ENCODE peak calls at places on chromosome 1, in four cellular contexts. N is DND-41, P is adrenal gland, I is BJ. O is an unnamed sample.

GRCh38 chr1:169070547-169070946 is 35.9 kb upstream of the ATP1B1 start:
- DNase-seq in N (no peak), P (no peak), I (no peak), O (no peak)

GRCh38 chr1:63909511-63909910 is 135.7 kb downstream of the ROR1 start:
- DNase-seq in N (no peak), P (no peak), I (no peak), O (no peak)

GRCh38 chr1:32753532-32754281 is 51.1 kb upstream of the SYNC start:
- DNase-seq in N (peak; percentile 63), P (peak; percentile 79), I (no peak), O (peak; percentile 41)

GRCh38 chr1:51906306-51907078 is 28.0 kb upstream of the NRDC start:
- DNase-seq in N (no peak), P (no peak), I (no peak), O (no peak)

GRCh38 chr1:196114193-196114592 is 494.0 kb downstream of the KCNT2 start:
- DNase-seq in N (no peak), P (no peak), I (no peak), O (no peak)

GRCh38 chr1:154607748-154608521 is at the start of gene ADAR:
- DNase-seq in N (peak; percentile 93), P (peak; percentile 94), I (peak; percentile 79), O (peak; percentile 82)

GRCh38 chr1:11893907-11894251 is 32.3 kb downstream of the KIAA2013 start:
- DNase-seq in N (peak; percentile 66), P (peak; percentile 59), I (no peak), O (peak; percentile 56)

GRCh38 chr1:42168798-42169197 is 4.3 kb upstream of the GUCA2A start:
- DNase-seq in N (no peak), P (no peak), I (no peak), O (no peak)

GRCh38 chr1:175742790-175743459 is 470 bp downstream of the TNR start:
- DNase-seq in N (peak; percentile 35), P (no peak), I (no peak), O (no peak)

GRCh38 chr1:184930232-184930631 is 44.1 kb downstream of the NIBAN1 start:
- DNase-seq in N (no peak), P (no peak), I (no peak), O (no peak)

GRCh38 chr1:245393694-245394093 is 238.9 kb downstream of the KIF26B start:
- DNase-seq in N (peak; percentile 27), P (no peak), I (no peak), O (no peak)
- H3K4me3 ChIP-seq in N (no peak overlapping the region), P (no peak overlapping the region), I (no peak overlapping the region), O (no peak overlapping the region)

GRCh38 chr1:37429038-37429437 is 45.3 kb upstream of the ZC3H12A start:
- DNase-seq in N (no peak), P (no peak), I (no peak), O (no peak)

GRCh38 chr1:37432636-37433035 is 41.7 kb upstream of the ZC3H12A start:
- DNase-seq in N (no peak), P (no peak), I (no peak), O (no peak)

GRCh38 chr1:37433171-37433570 is 41.2 kb upstream of the ZC3H12A start:
- DNase-seq in N (no peak), P (no peak), I (no peak), O (no peak)

GRCh38 chr1:37434292-37434907 is 40.0 kb upstream of the ZC3H12A start:
- DNase-seq in N (peak; percentile 72), P (peak; percentile 61), I (no peak), O (peak; percentile 61)

GRCh38 chr1:37430074-37430985 is 44.0 kb upstream of the ZC3H12A start:
- DNase-seq in N (no peak), P (no peak), I (no peak), O (no peak)
- H3K4me3 ChIP-seq in N (no peak overlapping the region), P (no peak overlapping the region), I (no peak overlapping the region), O (no peak overlapping the region)

DNA sequence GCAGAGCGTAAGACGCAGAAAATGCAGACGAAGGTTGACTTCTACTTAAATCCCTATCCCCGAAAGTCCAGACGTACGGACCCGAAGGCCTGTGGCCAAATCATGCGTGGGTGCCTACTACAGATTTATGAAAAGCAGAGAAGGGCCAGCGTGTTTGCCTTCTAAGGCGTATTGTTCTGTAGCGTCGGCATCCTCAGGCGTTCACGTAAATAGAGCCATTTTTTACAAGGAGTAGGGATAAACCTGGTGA is 241 bp upstream of the GIPC2 start:
- DNase-seq in N (no peak), P (no peak), I (no peak), O (no peak)
- H3K4me3 ChIP-seq in N (no peak overlapping the region), P (peak overlapping the region; percentile 29), I (peak overlapping the region; percentile 58), O (peak overlapping the region; percentile 56)

GRCh38 chr1:228478912-228479665 is 8.1 kb upstream of the RNF187 start:
- DNase-seq in N (no peak), P (no peak), I (no peak), O (no peak)
- H3K4me3 ChIP-seq in N (no peak overlapping the region), P (no peak overlapping the region), I (no peak overlapping the region), O (no peak overlapping the region)

DNA sequence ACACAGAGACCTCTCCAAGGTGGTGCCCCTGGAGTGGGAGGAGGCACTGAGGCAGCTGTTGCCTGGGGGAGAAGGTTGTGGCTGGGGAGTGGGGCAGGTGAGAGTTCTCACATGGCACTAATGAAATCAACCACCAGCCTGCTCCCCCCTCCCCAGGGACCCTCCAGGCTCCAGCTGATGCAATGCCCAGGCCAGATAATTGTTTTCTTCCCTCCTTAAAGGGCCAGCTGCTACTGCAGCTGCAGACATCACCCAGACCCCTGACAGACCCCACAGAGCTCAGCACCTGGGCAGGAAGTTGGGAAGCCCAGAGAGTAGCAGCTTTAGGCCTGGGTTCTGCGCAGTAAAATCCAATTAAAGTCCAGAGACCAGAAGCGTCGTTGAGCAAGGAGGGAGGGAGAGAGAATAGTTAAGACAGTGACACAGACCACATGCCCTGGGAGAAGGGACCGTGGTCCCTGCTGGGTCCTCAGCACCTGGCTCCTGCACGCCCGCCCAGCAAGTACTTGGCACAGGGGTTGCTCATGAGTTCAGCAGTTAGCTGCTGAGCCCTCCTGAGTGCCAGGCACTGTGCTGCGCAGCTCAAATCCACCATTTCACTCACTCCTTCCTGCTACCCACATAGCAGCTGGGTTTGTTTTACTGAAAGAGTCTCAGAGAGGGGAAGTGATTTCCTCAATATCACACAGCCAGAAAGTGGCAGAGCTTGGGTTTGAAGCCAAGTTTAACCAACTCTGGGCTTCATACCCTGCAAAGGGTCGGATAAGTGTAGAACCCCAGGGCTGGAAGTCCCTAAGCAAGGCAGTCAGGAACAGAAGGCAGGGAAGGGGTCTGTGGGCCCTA is 1.9 kb downstream of the RIMS3 start:
- DNase-seq in N (peak; percentile 88), P (no peak), I (no peak), O (no peak)
- H3K4me3 ChIP-seq in N (peak overlapping the region; percentile 81), P (no peak overlapping the region), I (no peak overlapping the region), O (no peak overlapping the region)

GRCh38 chr1:119004781-119005180 is 16.6 kb upstream of the TBX15 start:
- DNase-seq in N (no peak), P (no peak), I (no peak), O (no peak)

GRCh38 chr1:119007672-119008482 is 19.7 kb upstream of the TBX15 start:
- DNase-seq in N (no peak), P (no peak), I (no peak), O (no peak)

GRCh38 chr1:119005870-119006405 is 17.8 kb upstream of the TBX15 start:
- DNase-seq in N (no peak), P (no peak), I (no peak), O (no peak)

GRCh38 chr1:119007343-119007671 is 19.2 kb upstream of the TBX15 start:
- DNase-seq in N (no peak), P (no peak), I (no peak), O (no peak)

GRCh38 chr1:119006406-119007279 is 18.5 kb upstream of the TBX15 start:
- DNase-seq in N (no peak), P (no peak), I (no peak), O (no peak)
- H3K4me3 ChIP-seq in N (no peak overlapping the region), P (no peak overlapping the region), I (no peak overlapping the region), O (no peak overlapping the region)

DNA sequence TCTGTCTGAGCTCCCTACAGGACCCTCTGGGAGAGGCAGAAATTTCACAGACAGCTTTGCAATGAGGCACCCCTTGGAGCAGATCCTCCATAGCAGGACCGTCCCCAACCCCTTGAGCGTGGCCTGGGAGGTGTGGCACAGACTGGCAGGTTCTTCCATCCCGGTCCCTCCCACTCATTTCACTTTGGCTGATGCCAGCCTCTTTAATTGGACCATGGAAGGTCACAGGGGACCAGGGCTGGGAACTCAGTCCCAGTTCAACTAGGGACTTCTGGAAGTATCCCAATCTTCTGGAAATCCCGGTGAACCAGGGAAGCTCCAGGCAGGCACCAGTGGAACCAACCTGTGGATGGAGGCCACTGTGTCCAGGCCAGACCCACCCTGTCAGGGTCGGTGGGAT is 83.7 kb downstream of the SPSB1 start:
- DNase-seq in N (no peak), P (no peak), I (no peak), O (no peak)
- H3K4me3 ChIP-seq in N (no peak overlapping the region), P (no peak overlapping the region), I (no peak overlapping the region), O (no peak overlapping the region)

O was measured in CD8-positive, alpha-beta T cell.